ENCODE peak calls at places on chromosomes 2 and 18, in eight cellular contexts. One of them, this sample, is unnamed. For H3K27me3 and H3K4me1, the result is how much of the 10 kb centered on the place peaks cover.

GRCh38 chr2:142395294-142395693 is 264.5 kb upstream of the LRP1B start:
- DNase-seq in H1: no peak
- DNase-seq in lower lobe of right lung: no peak
- DNase-seq in IMR-90: no peak
- DNase-seq in foreskin keratinocyte: no peak
- DNase-seq in CD8-positive, alpha-beta T cell: no peak
- DNase-seq in prostate gland: no peak
- DNase-seq in upper lobe of left lung: no peak
- DNase-seq in this sample: no peak

GRCh38 chr2:48633143-48633542 is 15.5 kb downstream of the GTF2A1L start:
- DNase-seq in H1: no peak
- DNase-seq in lower lobe of right lung: no peak
- DNase-seq in IMR-90: peak
- DNase-seq in foreskin keratinocyte: no peak
- DNase-seq in CD8-positive, alpha-beta T cell: no peak
- DNase-seq in prostate gland: no peak
- DNase-seq in upper lobe of left lung: no peak
- DNase-seq in this sample: no peak

GRCh38 chr2:143210446-143210819 is 81.2 kb downstream of the ARHGAP15 start:
- DNase-seq in H1: no peak
- DNase-seq in lower lobe of right lung: no peak
- DNase-seq in IMR-90: no peak
- DNase-seq in foreskin keratinocyte: no peak
- DNase-seq in CD8-positive, alpha-beta T cell: no peak
- DNase-seq in prostate gland: no peak
- DNase-seq in upper lobe of left lung: no peak
- DNase-seq in this sample: no peak

GRCh38 chr2:154425999-154426398 is 272.5 kb upstream of the KCNJ3 start:
- DNase-seq in H1: no peak
- DNase-seq in lower lobe of right lung: no peak
- DNase-seq in IMR-90: no peak
- DNase-seq in foreskin keratinocyte: peak
- DNase-seq in CD8-positive, alpha-beta T cell: no peak
- DNase-seq in prostate gland: no peak
- DNase-seq in upper lobe of left lung: peak
- DNase-seq in this sample: no peak

GRCh38 chr2:10340593-10340975 is 37.9 kb downstream of the HPCAL1 start:
- DNase-seq in H1: no peak
- DNase-seq in lower lobe of right lung: no peak
- DNase-seq in IMR-90: no peak
- DNase-seq in foreskin keratinocyte: no peak
- DNase-seq in CD8-positive, alpha-beta T cell: no peak
- DNase-seq in prostate gland: no peak
- DNase-seq in upper lobe of left lung: no peak
- DNase-seq in this sample: no peak

GRCh38 chr18:43571078-43571689 is 293.9 kb upstream of the SYT4 start:
- DNase-seq in H1: no peak
- DNase-seq in lower lobe of right lung: no peak
- DNase-seq in IMR-90: peak
- DNase-seq in foreskin keratinocyte: peak
- DNase-seq in CD8-positive, alpha-beta T cell: no peak
- DNase-seq in prostate gland: peak
- DNase-seq in upper lobe of left lung: no peak
- DNase-seq in this sample: no peak

GRCh38 chr2:72113847-72114692 is 33.6 kb downstream of the CYP26B1 start:
- DNase-seq in H1: no peak
- DNase-seq in lower lobe of right lung: no peak
- DNase-seq in IMR-90: no peak
- DNase-seq in foreskin keratinocyte: no peak
- DNase-seq in CD8-positive, alpha-beta T cell: no peak
- DNase-seq in prostate gland: no peak
- DNase-seq in upper lobe of left lung: no peak
- DNase-seq in this sample: no peak

GRCh38 chr2:195477248-195477995 is 179.6 kb upstream of the SLC39A10 start:
- DNase-seq in H1: no peak
- DNase-seq in lower lobe of right lung: no peak
- DNase-seq in IMR-90: peak
- DNase-seq in foreskin keratinocyte: peak
- DNase-seq in CD8-positive, alpha-beta T cell: no peak
- DNase-seq in prostate gland: no peak
- DNase-seq in upper lobe of left lung: no peak
- DNase-seq in this sample: no peak

GRCh38 chr2:70981421-70981820 is 3.0 kb downstream of the ANKRD53 start:
- DNase-seq in H1: no peak
- DNase-seq in lower lobe of right lung: no peak
- DNase-seq in IMR-90: no peak
- DNase-seq in foreskin keratinocyte: no peak
- DNase-seq in CD8-positive, alpha-beta T cell: no peak
- DNase-seq in prostate gland: no peak
- DNase-seq in upper lobe of left lung: peak
- DNase-seq in this sample: no peak

GRCh38 chr18:5521000-5521399 is 22.8 kb downstream of the EPB41L3 start:
- DNase-seq in H1: no peak
- DNase-seq in lower lobe of right lung: no peak
- DNase-seq in IMR-90: no peak
- DNase-seq in foreskin keratinocyte: no peak
- DNase-seq in CD8-positive, alpha-beta T cell: no peak
- DNase-seq in prostate gland: no peak
- DNase-seq in upper lobe of left lung: no peak
- DNase-seq in this sample: no peak

GRCh38 chr18:5518899-5519371 is 24.9 kb downstream of the EPB41L3 start:
- DNase-seq in H1: no peak
- DNase-seq in lower lobe of right lung: no peak
- DNase-seq in IMR-90: peak
- DNase-seq in foreskin keratinocyte: peak
- DNase-seq in CD8-positive, alpha-beta T cell: no peak
- DNase-seq in prostate gland: no peak
- DNase-seq in upper lobe of left lung: no peak
- DNase-seq in this sample: no peak

GRCh38 chr18:5520464-5520863 is 23.3 kb downstream of the EPB41L3 start:
- DNase-seq in H1: no peak
- DNase-seq in lower lobe of right lung: no peak
- DNase-seq in IMR-90: no peak
- DNase-seq in foreskin keratinocyte: no peak
- DNase-seq in CD8-positive, alpha-beta T cell: no peak
- DNase-seq in prostate gland: no peak
- DNase-seq in upper lobe of left lung: no peak
- DNase-seq in this sample: no peak

GRCh38 chr18:5518179-5518770 is 25.5 kb downstream of the EPB41L3 start:
- DNase-seq in H1: no peak
- DNase-seq in lower lobe of right lung: no peak
- DNase-seq in IMR-90: no peak
- DNase-seq in foreskin keratinocyte: no peak
- DNase-seq in CD8-positive, alpha-beta T cell: no peak
- DNase-seq in prostate gland: no peak
- DNase-seq in upper lobe of left lung: no peak
- DNase-seq in this sample: no peak

DNA sequence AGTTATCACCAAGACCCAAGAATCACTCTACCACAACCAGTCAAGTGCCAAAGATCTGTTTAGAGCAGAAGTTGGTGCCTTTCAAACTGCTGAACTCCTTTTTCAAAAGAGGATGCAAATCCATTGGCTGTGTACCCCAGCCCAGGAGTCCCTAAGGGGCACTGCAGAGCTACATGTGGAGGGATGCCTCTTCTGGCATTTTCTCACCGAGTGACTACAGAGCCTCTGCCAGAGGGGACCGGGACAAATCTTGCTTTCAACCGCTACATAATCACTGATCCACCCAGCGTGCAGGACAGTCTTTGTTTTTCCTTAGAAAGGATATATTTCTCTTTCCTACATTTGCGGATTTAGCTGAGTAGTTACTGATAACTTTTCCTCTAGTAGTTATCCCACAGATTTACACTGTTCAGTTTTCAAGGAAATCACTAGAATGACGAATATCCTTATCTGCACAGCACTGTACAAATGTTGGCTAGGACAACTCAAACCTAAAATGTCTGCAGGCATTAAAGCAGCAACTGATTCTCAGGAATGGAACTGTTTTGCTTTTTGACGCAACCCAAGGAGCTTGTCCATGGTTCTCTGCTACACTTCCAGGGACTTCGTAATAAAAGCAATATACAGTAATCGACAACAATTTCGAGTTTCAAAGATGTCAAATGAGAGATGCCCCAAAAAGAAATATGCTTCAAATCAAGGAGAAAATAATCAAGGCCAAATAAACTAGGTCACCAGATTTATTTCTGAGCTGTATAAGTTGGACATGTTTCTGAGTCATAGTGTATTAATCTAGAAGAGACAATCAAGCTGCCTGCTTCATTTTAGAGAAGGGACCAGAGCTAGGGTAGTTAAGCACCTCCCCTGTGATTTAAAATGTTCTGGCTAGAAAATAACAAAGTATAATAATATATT is 24.1 kb downstream of the EPB41L3 start:
- DNase-seq in H1: no peak
- DNase-seq in lower lobe of right lung: no peak
- DNase-seq in IMR-90: peak
- DNase-seq in foreskin keratinocyte: no peak
- DNase-seq in CD8-positive, alpha-beta T cell: no peak
- DNase-seq in prostate gland: no peak
- DNase-seq in upper lobe of left lung: no peak
- DNase-seq in this sample: no peak
- H3K27ac ChIP-seq in H1: no peak
- H3K27ac ChIP-seq in lower lobe of right lung: no peak
- H3K27ac ChIP-seq in IMR-90: no peak
- H3K27ac ChIP-seq in foreskin keratinocyte: no peak
- H3K27ac ChIP-seq in CD8-positive, alpha-beta T cell: no peak
- H3K27ac ChIP-seq in prostate gland: no peak
- H3K27ac ChIP-seq in upper lobe of left lung: no peak
- H3K27ac ChIP-seq in this sample: no peak

DNA sequence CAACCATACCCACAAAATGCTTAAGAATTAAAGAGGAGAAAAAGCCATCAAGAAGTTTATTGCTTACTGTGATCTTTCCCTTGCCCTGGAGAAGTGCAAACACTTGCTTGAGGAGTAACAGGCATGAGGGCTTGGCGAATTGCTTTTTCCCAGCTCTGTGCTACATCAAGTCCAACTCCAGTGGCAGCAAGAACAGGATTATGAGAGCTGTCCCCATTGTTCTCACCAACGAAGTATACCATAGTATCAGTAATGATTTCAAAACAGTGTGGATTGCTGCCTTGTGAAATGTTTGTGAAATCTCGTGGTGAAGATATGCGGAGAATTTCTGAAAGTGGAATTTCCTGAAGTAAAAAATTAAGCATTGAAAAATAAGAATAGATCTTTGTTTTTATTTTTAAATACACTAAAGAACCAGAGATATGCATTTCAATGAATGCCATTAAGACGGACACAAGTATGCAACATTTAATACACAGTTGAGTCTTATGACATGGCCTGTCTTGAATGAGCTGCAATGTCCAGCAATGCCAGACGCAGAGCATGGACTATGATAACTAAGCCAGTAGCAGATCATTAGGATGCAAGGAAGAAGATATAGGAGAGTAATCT is 43.0 kb downstream of the NDUFAF7 start:
- DNase-seq in H1: no peak
- DNase-seq in lower lobe of right lung: no peak
- DNase-seq in IMR-90: peak
- DNase-seq in foreskin keratinocyte: no peak
- DNase-seq in CD8-positive, alpha-beta T cell: no peak
- DNase-seq in prostate gland: no peak
- DNase-seq in upper lobe of left lung: no peak
- DNase-seq in this sample: no peak
- H3K27me3 ChIP-seq in H1: under half
- H3K27me3 ChIP-seq in lower lobe of right lung: under half
- H3K27me3 ChIP-seq in IMR-90: under half
- H3K27me3 ChIP-seq in foreskin keratinocyte: under half
- H3K27me3 ChIP-seq in CD8-positive, alpha-beta T cell: under half
- H3K27me3 ChIP-seq in prostate gland: under half
- H3K27me3 ChIP-seq in upper lobe of left lung: under half
- H3K27me3 ChIP-seq in this sample: under half

DNA sequence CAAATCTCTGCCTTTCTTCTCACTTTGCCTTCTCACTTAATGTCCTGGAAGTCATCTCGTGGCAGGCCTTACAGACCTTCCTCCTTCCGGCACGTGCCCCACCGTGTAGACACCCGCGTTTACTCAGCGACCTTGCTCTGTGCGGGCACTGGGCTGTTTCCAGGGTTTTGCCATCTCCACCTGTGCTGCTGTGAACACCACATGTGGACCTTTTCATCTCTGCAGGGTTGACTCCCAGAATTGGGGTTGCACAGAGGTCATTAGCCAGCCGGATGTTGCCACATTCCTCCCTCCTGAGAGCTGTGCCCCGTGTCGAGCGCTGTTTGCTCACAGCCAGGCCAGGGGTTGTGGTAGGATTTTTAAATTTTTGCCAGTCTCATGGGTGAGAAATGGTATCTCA is 25.4 kb downstream of the KCNG2 start:
- DNase-seq in H1: no peak
- DNase-seq in lower lobe of right lung: no peak
- DNase-seq in IMR-90: no peak
- DNase-seq in foreskin keratinocyte: no peak
- DNase-seq in CD8-positive, alpha-beta T cell: peak
- DNase-seq in prostate gland: no peak
- DNase-seq in upper lobe of left lung: no peak
- DNase-seq in this sample: no peak
- H3K4me1 ChIP-seq in H1: under half
- H3K4me1 ChIP-seq in lower lobe of right lung: under half
- H3K4me1 ChIP-seq in IMR-90: under half
- H3K4me1 ChIP-seq in foreskin keratinocyte: under half
- H3K4me1 ChIP-seq in CD8-positive, alpha-beta T cell: under half
- H3K4me1 ChIP-seq in prostate gland: under half
- H3K4me1 ChIP-seq in upper lobe of left lung: under half
- H3K4me1 ChIP-seq in this sample: under half

DNA sequence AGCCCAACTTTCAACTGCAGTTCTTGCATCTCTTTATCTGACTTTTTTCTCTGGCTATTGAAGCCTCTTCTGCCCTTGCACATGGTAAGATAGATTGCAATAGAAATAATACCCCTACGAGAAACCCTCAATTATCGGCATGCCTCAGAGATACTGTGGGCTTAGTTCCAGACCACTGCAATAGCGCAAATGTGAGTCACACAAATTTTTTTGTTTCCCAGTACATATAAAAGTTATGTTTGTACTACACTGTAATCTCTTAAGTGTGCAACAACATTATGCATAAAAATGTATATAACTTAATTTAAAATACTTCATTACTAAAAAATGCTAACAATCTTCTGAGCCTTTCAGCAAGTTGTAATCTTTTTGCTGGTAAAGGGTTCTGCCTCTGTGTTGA is 124.7 kb downstream of the PDE1A start:
- DNase-seq in H1: no peak
- DNase-seq in lower lobe of right lung: no peak
- DNase-seq in IMR-90: peak
- DNase-seq in foreskin keratinocyte: no peak
- DNase-seq in CD8-positive, alpha-beta T cell: no peak
- DNase-seq in prostate gland: no peak
- DNase-seq in upper lobe of left lung: no peak
- DNase-seq in this sample: no peak
- H3K27ac ChIP-seq in H1: no peak
- H3K27ac ChIP-seq in lower lobe of right lung: no peak
- H3K27ac ChIP-seq in IMR-90: peak
- H3K27ac ChIP-seq in foreskin keratinocyte: no peak
- H3K27ac ChIP-seq in CD8-positive, alpha-beta T cell: no peak
- H3K27ac ChIP-seq in prostate gland: no peak
- H3K27ac ChIP-seq in upper lobe of left lung: no peak
- H3K27ac ChIP-seq in this sample: no peak